ENCODE peak calls at places on chromosomes 2 and 18, in eight cellular contexts. G, Z, T, O, P, Q, U and N are unnamed samples.

GRCh38 chr2:181264016-181264415 is 193.2 kb upstream of the ITGA4 start:
- DNase-seq in Q (no peak), G (no peak), T (no peak), P (no peak), U (no peak), Z (no peak), O (no peak), N (no peak)

GRCh38 chr2:33521791-33522281 is 45.4 kb downstream of the RASGRP3 start:
- DNase-seq in Q (no peak), P (peak), O (no peak), T (no peak), G (no peak), U (no peak), Z (no peak), N (no peak)

GRCh38 chr2:88660622-88661021 is 30.9 kb upstream of the RPIA start:
- DNase-seq in U (no peak), P (no peak), Z (no peak), O (no peak), Q (no peak), T (no peak), G (no peak), N (no peak)

GRCh38 chr2:3405876-3406275 is 26.4 kb downstream of the TRAPPC12 start:
- DNase-seq in Q (no peak), P (no peak), O (no peak), U (no peak), G (no peak), T (no peak), Z (no peak), N (no peak)

GRCh38 chr2:111702119-111702808 is 181.7 kb downstream of the ANAPC1 start:
- DNase-seq in G (peak), T (peak), O (peak), P (peak), Z (peak), Q (peak), U (no peak), N (peak)

GRCh38 chr2:181468313-181468712 is 11.1 kb downstream of the ITGA4 start:
- DNase-seq in Z (no peak), P (no peak), Q (no peak), O (no peak), T (no peak), G (no peak), U (no peak), N (no peak)

GRCh38 chr2:48450936-48451602 is 78.9 kb upstream of the STON1 start:
- DNase-seq in T (peak), O (no peak), U (no peak), P (no peak), Q (no peak), G (no peak), Z (no peak), N (no peak)

GRCh38 chr2:53130441-53130943 is 637.1 kb upstream of the CHAC2 start:
- DNase-seq in T (no peak), U (no peak), O (no peak), P (no peak), G (no peak), Q (no peak), Z (no peak), N (no peak)

GRCh38 chr2:171523339-171523931 is 1.2 kb downstream of the CYBRD1 start:
- DNase-seq in Q (peak), P (peak), U (no peak), G (peak), Z (peak), T (peak), O (peak), N (peak)

GRCh38 chr2:122748552-122749011 is 993.1 kb downstream of the TSN start:
- DNase-seq in P (peak), G (no peak), O (peak), Q (no peak), T (no peak), Z (no peak), U (no peak), N (no peak)

GRCh38 chr2:178072383-178073301 is at the start of gene PDE11A:
- DNase-seq in Q (peak), T (peak), O (peak), P (peak), Z (peak), U (no peak), G (peak), N (peak)

GRCh38 chr18:68436485-68436884 is 278.4 kb downstream of the TMX3 start:
- DNase-seq in Z (no peak), G (no peak), P (peak), T (no peak), O (no peak), Q (no peak), U (no peak), N (peak)

GRCh38 chr2:221850076-221850475 is 278.0 kb upstream of the EPHA4 start:
- DNase-seq in U (no peak), P (no peak), O (no peak), Z (no peak), T (no peak), G (no peak), Q (no peak), N (no peak)

GRCh38 chr2:102342888-102343287 is 12.7 kb upstream of the IL18R1 start:
- DNase-seq in T (no peak), G (no peak), O (no peak), U (no peak), Z (no peak), P (peak), Q (no peak), N (no peak)
- TF ChIP-seq CTCF in T (no peak), G (no peak), O (no peak), U (no peak), Z (peak), P (no peak), Q (no peak), N (no peak)

GRCh38 chr2:54148391-54148790 is 33.0 kb downstream of the ACYP2 start:
- DNase-seq in Z (no peak), G (no peak), Q (no peak), O (no peak), U (no peak), P (no peak), T (no peak), N (no peak)

GRCh38 chr2:54139210-54139609 is 23.8 kb downstream of the ACYP2 start:
- DNase-seq in U (no peak), T (no peak), O (peak), Z (no peak), P (no peak), G (no peak), Q (no peak), N (no peak)

GRCh38 chr2:54143780-54144179 is 28.4 kb downstream of the ACYP2 start:
- DNase-seq in T (no peak), U (no peak), P (no peak), G (no peak), Q (no peak), Z (no peak), O (peak), N (no peak)
- TF ChIP-seq MAX in T (no peak), U (no peak), P (no peak), G (no peak), Q (no peak), Z (no peak), O (peak), N (no peak)

DNA sequence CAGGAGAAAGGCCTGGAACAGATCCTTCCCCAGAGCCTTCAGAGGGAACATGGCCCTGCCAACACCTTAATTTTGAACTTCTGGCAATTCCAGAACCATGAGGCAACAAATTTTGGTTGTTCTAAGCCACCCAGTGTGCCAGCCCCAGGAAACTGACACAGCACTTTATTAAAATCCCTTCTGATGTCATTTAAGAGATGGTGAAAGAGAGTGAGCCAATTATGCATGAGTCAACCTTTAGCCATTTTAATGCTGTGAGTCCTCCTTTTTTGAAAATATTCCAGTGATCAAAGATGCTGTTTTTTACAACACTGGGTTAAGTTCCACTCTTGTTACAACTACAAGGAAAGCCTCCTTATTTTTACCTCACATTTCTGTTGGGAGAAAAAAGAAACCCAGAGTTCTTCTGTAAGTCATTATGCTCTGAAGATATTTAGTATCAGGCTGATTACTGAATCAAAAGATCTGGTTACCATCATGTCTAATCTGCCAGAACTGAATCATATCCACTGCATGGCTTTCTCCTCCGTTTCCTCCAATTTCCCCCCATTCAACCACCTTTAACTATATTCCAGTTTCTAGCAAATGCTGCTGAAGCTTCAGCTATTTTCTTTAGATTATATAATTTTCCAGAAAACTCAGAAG is 235.4 kb downstream of the TXNL1 start:
- DNase-seq in O (no peak), U (no peak), Q (no peak), Z (no peak), G (peak), P (peak), T (no peak), N (no peak)
- H3K4me3 ChIP-seq in O (no peak), U (no peak), Q (no peak), Z (no peak), G (no peak), P (no peak), T (peak), N (no peak)

GRCh38 chr2:130377491-130377890 is 21.6 kb downstream of the PTPN18 start:
- DNase-seq in G (no peak), O (no peak), Z (no peak), T (no peak), Q (no peak), U (no peak), P (no peak), N (no peak)

GRCh38 chr2:130374587-130375290 is 18.9 kb downstream of the PTPN18 start:
- DNase-seq in Z (no peak), P (no peak), Q (no peak), G (no peak), O (no peak), T (no peak), U (no peak), N (no peak)

GRCh38 chr2:130378206-130378897 is 22.5 kb downstream of the PTPN18 start:
- DNase-seq in T (no peak), G (no peak), U (no peak), P (no peak), Q (no peak), Z (no peak), O (no peak), N (no peak)

GRCh38 chr2:130375291-130376266 is 19.7 kb downstream of the PTPN18 start:
- DNase-seq in Q (no peak), Z (no peak), T (no peak), G (no peak), U (no peak), P (no peak), O (no peak), N (no peak)

GRCh38 chr2:130376433-130377293 is 20.8 kb downstream of the PTPN18 start:
- DNase-seq in O (peak), T (no peak), Z (no peak), G (no peak), P (no peak), U (peak), Q (no peak), N (peak)
- TF ChIP-seq CTCF in O (peak), T (no peak), Z (peak), G (no peak), P (no peak), U (peak), Q (peak), N (peak)

GRCh38 chr18:59900222-59901128 is 679 bp downstream of the PMAIP1 start:
- DNase-seq in O (no peak), Z (peak), G (no peak), T (peak), P (peak), Q (no peak), U (no peak), N (peak)
- TF ChIP-seq MAX in O (no peak), Z (no peak), G (no peak), T (peak), P (no peak), Q (no peak), U (no peak), N (peak)

GRCh38 chr18:52544086-52544485 is 204.1 kb downstream of the DCC start:
- DNase-seq in Q (no peak), U (no peak), O (no peak), T (no peak), Z (no peak), P (no peak), G (no peak), N (no peak)
- H3K4me3 ChIP-seq in Q (no peak), U (no peak), O (no peak), T (no peak), Z (no peak), P (no peak), G (no peak), N (no peak)

GRCh38 chr2:206845877-206846276 is 80.5 kb downstream of the FASTKD2 start:
- DNase-seq in U (no peak), G (no peak), Q (no peak), P (no peak), Z (no peak), T (no peak), O (no peak), N (no peak)

GRCh38 chr2:206838690-206839089 is 73.3 kb downstream of the FASTKD2 start:
- DNase-seq in U (no peak), O (no peak), P (no peak), T (no peak), Q (no peak), G (no peak), Z (no peak), N (no peak)

GRCh38 chr2:206846331-206846730 is 80.9 kb downstream of the FASTKD2 start:
- DNase-seq in O (no peak), P (no peak), Z (no peak), T (no peak), U (no peak), G (no peak), Q (no peak), N (no peak)

GRCh38 chr2:206836722-206837121 is 71.3 kb downstream of the FASTKD2 start:
- DNase-seq in Z (no peak), Q (no peak), P (no peak), T (no peak), G (no peak), O (no peak), U (no peak), N (no peak)

GRCh38 chr2:206840999-206841398 is 75.6 kb downstream of the FASTKD2 start:
- DNase-seq in Z (no peak), O (no peak), P (no peak), G (no peak), T (no peak), U (no peak), Q (no peak), N (no peak)
- TF ChIP-seq CTCF in Z (no peak), O (peak), P (no peak), G (no peak), T (no peak), U (no peak), Q (peak), N (no peak)

GRCh38 chr2:224691563-224691962 is 24.6 kb downstream of the CCDC195 start:
- DNase-seq in T (no peak), U (no peak), Z (no peak), G (no peak), Q (no peak), P (no peak), O (no peak), N (no peak)
- TF ChIP-seq MAX in T (no peak), U (no peak), Z (no peak), G (no peak), Q (no peak), P (no peak), O (no peak), N (no peak)

GRCh38 chr18:35507192-35507591 is 9.4 kb upstream of the INO80C start:
- DNase-seq in G (no peak), Z (no peak), Q (no peak), U (no peak), T (no peak), P (no peak), O (no peak), N (no peak)
- H3K4me3 ChIP-seq in G (no peak), Z (no peak), Q (no peak), U (no peak), T (no peak), P (no peak), O (no peak), N (no peak)